ENCODE peak calls at places on chromosome 14, in seven cellular contexts. T is keratinocyte, P is cardiac muscle cell, R is ovary, Y is hepatocyte, O is mucosa of descending colon, E is HAP-1. C is an unnamed sample. For H3K36me3, the result is how much of the 10 kb centered on the place peaks cover.

GRCh38 chr14:86346818-86347384 is 817.0 kb downstream of the FLRT2 start:
- DNase-seq in P (no peak), Y (no peak), E (no peak), R (no peak), O (no peak), T (no peak), C (no peak)

GRCh38 chr14:68665116-68665515 is 127.8 kb downstream of the ZFP36L1 start:
- DNase-seq in P (no peak), O (no peak), R (no peak), Y (no peak), E (no peak), T (no peak), C (no peak)

GRCh38 chr14:105873870-105874512 is 347.6 kb downstream of the TMEM121 start:
- DNase-seq in R (no peak), T (no peak), P (no peak), Y (no peak), E (no peak), O (no peak), C (no peak)

GRCh38 chr14:22838631-22839041 is 2.3 kb downstream of the MMP14 start:
- DNase-seq in E (no peak), P (no peak), R (no peak), Y (peak), T (no peak), O (peak), C (no peak)

GRCh38 chr14:30572771-30573170 is 13.8 kb downstream of the G2E3 start:
- DNase-seq in Y (no peak), T (no peak), E (no peak), O (no peak), R (no peak), P (no peak), C (no peak)

GRCh38 chr14:74613211-74613914 is 1.3 kb upstream of the LTBP2 start:
- DNase-seq in O (no peak), P (no peak), T (no peak), Y (no peak), E (no peak), R (peak), C (no peak)

GRCh38 chr14:30998100-30998706 is 27.2 kb upstream of the AP4S1 start:
- DNase-seq in Y (no peak), P (no peak), T (peak), O (no peak), R (no peak), E (no peak), C (no peak)

GRCh38 chr14:77206261-77206824 is 24.7 kb downstream of the TMEM63C start:
- DNase-seq in P (no peak), Y (no peak), E (no peak), O (no peak), T (no peak), R (no peak), C (no peak)

GRCh38 chr14:23403139-23403438 is 5.0 kb downstream of the MYH6 start:
- DNase-seq in Y (no peak), T (no peak), E (no peak), P (no peak), O (no peak), R (no peak), C (no peak)

GRCh38 chr14:67668559-67668958 is 5.9 kb downstream of the VTI1B start:
- DNase-seq in T (no peak), R (no peak), P (no peak), Y (no peak), O (no peak), E (peak), C (no peak)

GRCh38 chr14:69992564-69992963 is 113.3 kb downstream of the SMOC1 start:
- DNase-seq in P (no peak), E (no peak), R (no peak), T (no peak), O (no peak), Y (no peak), C (no peak)

GRCh38 chr14:55936691-55937090 is 181.5 kb upstream of the PELI2 start:
- DNase-seq in R (no peak), T (no peak), Y (no peak), E (peak), P (no peak), O (no peak), C (no peak)

GRCh38 chr14:60805881-60806569 is 71.5 kb downstream of the MNAT1 start:
- DNase-seq in R (no peak), P (no peak), O (no peak), Y (no peak), T (peak), E (no peak), C (no peak)

GRCh38 chr14:20751963-20752562 is 6.4 kb downstream of the EDDM3A start:
- DNase-seq in O (no peak), Y (no peak), P (no peak), E (peak), T (no peak), R (no peak), C (no peak)

GRCh38 chr14:32933623-32933942 is 5.1 kb upstream of the NPAS3 start:
- DNase-seq in P (no peak), Y (no peak), R (no peak), E (no peak), O (no peak), T (no peak), C (no peak)

GRCh38 chr14:21300892-21301291 is 21.0 kb downstream of the RPGRIP1 start:
- DNase-seq in E (peak), O (peak), Y (peak), P (peak), R (no peak), T (no peak), C (no peak)

GRCh38 chr14:93044116-93044515 is 71.6 kb downstream of the ITPK1 start:
- DNase-seq in Y (peak), O (no peak), P (no peak), E (no peak), T (peak), R (no peak), C (peak)

GRCh38 chr14:80260649-80261048 is 49.3 kb upstream of the DIO2 start:
- DNase-seq in E (no peak), P (no peak), T (no peak), Y (no peak), O (no peak), R (no peak), C (no peak)

GRCh38 chr14:42095155-42095554 is 488.5 kb downstream of the LRFN5 start:
- DNase-seq in O (no peak), E (no peak), R (no peak), P (no peak), T (no peak), Y (no peak), C (no peak)

GRCh38 chr14:101600891-101601602 is 39.8 kb downstream of the DIO3 start:
- DNase-seq in R (peak), E (no peak), O (peak), T (no peak), P (no peak), Y (no peak), C (peak)

GRCh38 chr14:49770212-49770817 is 2.4 kb downstream of the KLHDC2 start:
- DNase-seq in Y (peak), E (no peak), P (no peak), O (no peak), T (no peak), R (no peak), C (peak)
- H3K4me3 ChIP-seq in Y (no peak), E (peak), P (no peak), O (no peak), T (no peak), R (peak), C (peak)

GRCh38 chr14:88535813-88536212 is 19.0 kb downstream of the PTPN21 start:
- DNase-seq in P (no peak), T (no peak), O (no peak), R (no peak), E (no peak), Y (no peak), C (no peak)

GRCh38 chr14:88535149-88535548 is 19.7 kb downstream of the PTPN21 start:
- DNase-seq in E (peak), T (no peak), R (no peak), O (no peak), Y (peak), P (peak), C (no peak)

DNA sequence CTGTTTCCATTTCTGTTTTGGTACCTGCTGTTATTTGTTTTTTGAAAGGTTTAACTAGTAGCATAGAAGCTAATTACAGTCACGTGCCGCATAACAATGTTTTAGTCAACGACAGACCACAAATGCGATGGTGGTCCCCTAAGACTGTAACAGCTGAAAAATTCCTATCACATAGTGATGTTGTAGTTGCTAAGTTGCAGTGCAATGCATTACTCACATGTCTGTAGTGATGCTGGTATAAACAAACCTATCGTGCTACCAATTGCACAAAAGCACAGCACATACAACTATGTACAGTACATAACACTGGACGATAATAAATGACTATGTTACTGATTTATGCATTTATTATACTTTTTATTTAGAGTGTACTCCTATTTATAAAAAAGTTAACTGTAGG is 21.6 kb downstream of the PTPN21 start:
- DNase-seq in O (no peak), Y (no peak), R (no peak), P (no peak), E (no peak), T (no peak), C (no peak)
- H3K36me3 ChIP-seq in O (under half), Y (under half), R (under half), P (under half), E (under half), T (under half), C (under half)

GRCh38 chr14:64706119-64706465 is 1.9 kb downstream of the PLEKHG3 start:
- DNase-seq in R (no peak), T (no peak), Y (no peak), P (no peak), E (no peak), O (no peak), C (no peak)
- H3K4me3 ChIP-seq in R (peak), T (peak), Y (peak), P (peak), E (peak), O (no peak), C (peak)

DNA sequence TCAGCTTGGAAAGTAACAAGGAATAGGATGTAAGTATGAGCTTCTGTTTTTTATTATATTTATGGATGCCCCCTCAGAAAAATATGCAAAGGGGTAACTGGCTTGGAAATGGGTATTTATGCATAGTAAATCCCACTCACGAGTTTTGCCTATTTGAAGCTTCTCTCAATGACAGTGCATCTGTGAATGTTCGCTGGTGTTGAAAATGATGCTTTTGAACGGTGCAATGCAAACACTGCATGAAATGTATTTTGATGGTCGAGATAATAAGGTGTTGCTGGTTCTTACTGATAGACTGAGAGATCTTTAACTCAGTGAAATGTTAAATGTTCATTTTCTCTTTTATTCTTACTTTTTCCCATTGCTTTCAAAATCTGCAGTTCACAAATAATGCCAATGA is 36.0 kb upstream of the PSEN1 start:
- DNase-seq in P (no peak), E (no peak), T (no peak), Y (no peak), O (no peak), R (no peak), C (no peak)
- H3K36me3 ChIP-seq in P (half or more), E (half or more), T (under half), Y (under half), O (under half), R (under half), C (under half)

DNA sequence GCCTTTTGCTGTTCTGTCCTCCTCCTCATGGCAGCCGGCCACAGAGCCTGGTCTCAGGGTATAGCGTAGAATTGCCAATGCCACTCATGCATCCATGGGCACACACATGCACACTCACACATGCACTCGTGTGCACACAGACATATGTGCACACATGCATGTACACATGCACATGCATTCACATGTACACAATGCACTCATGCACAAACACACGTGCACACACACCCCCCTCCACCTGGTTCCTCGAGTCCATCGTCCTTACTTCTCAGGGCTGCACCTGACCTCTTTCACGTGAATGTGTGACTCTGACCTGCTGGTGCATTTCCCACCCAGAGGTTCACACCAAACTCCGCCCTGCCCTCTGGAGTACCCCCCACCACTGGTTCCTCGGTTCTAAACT is 60.6 kb downstream of the BCL11B start:
- DNase-seq in E (no peak), Y (no peak), O (no peak), T (no peak), R (no peak), P (no peak), C (no peak)
- H3K4me3 ChIP-seq in E (no peak), Y (no peak), O (no peak), T (no peak), R (no peak), P (no peak), C (no peak)

GRCh38 chr14:103495854-103496253 is 26.8 kb downstream of the CKB start:
- DNase-seq in R (no peak), P (no peak), Y (no peak), O (no peak), T (no peak), E (no peak), C (no peak)
- H3K36me3 ChIP-seq in R (under half), P (under half), Y (under half), O (under half), T (under half), E (under half), C (half or more)

DNA sequence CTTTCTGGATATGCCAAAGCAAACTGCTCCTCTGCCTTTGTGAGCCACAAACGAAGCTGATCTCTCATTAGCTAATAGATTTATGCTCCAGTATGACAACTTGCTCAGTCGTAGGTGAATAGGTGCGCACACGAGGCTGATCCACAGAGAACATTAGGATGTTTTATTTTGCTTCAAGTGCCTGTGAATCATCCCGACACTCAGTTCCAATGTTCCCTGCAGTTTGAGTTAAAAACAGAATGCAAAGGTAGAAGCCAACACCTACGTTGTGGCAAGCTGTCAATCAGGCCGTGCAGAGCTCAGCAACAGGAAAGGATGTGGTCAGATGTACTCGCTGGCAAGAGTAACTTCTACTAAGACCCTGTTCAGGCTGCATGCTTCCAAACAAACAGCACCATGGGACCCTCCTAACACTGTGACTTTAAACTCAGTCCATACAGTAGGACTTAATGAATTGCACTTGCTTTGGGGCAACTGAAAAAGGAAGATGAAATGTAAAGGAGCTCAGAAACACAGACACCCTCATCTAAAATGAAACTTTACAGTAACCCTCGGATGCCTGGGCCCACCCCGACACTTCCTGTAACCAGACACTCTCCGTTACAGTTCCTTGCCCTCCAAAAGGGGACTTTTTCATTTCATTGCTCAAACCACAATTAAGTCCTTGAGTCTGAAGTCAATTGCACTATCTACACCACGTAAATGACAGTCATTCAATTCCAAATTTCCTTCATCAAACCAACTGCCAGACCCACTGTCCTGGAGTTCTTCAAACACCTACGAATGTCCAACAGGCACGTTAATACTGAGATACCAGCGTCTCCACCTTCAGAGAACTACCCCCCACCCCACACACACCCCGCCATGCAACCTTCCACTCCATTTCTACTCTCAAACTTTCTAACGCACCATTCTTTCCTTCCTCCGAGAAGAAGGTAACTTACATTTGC is 1.6 kb downstream of the CCDC88C start:
- DNase-seq in T (no peak), E (peak), Y (no peak), R (no peak), P (no peak), O (no peak), C (no peak)
- H3K4me3 ChIP-seq in T (peak), E (peak), Y (peak), R (peak), P (peak), O (peak), C (peak)